ENCODE peak calls at places on chromosomes 11 and 22, in five cellular contexts. One of them, this sample, is unnamed.
A peak's percentile ranks its signal among the peaks of the same experiment; 100 is the strongest.

GRCh38 chr22:29938285-29938693 is 55.3 kb downstream of the MTMR3 start:
- DNase-seq in AG04449: no peak
- DNase-seq in GM20000: peak; percentile 60
- DNase-seq in body of pancreas: no peak
- DNase-seq in fibroblast of villous mesenchyme: no peak
- DNase-seq in this sample: no peak

GRCh38 chr11:110907629-110908028 is 195.4 kb upstream of the ARHGAP20 start:
- DNase-seq in AG04449: peak; percentile 60
- DNase-seq in GM20000: no peak
- DNase-seq in body of pancreas: no peak
- DNase-seq in fibroblast of villous mesenchyme: peak; percentile 98
- DNase-seq in this sample: peak; percentile 77

GRCh38 chr11:34235189-34235588 is 122.6 kb downstream of the ABTB2 start:
- DNase-seq in AG04449: no peak
- DNase-seq in GM20000: no peak
- DNase-seq in body of pancreas: no peak
- DNase-seq in fibroblast of villous mesenchyme: no peak
- DNase-seq in this sample: no peak

GRCh38 chr11:34869425-34869824 is 46.8 kb downstream of the APIP start:
- DNase-seq in AG04449: no peak
- DNase-seq in GM20000: no peak
- DNase-seq in body of pancreas: no peak
- DNase-seq in fibroblast of villous mesenchyme: no peak
- DNase-seq in this sample: no peak

GRCh38 chr11:102810943-102811528 is 13.1 kb upstream of the MMP1 start:
- DNase-seq in AG04449: no peak
- DNase-seq in GM20000: no peak
- DNase-seq in body of pancreas: no peak
- DNase-seq in fibroblast of villous mesenchyme: no peak
- DNase-seq in this sample: no peak

GRCh38 chr11:131674051-131674755 is 303.8 kb downstream of the NTM start:
- DNase-seq in AG04449: peak; percentile 64
- DNase-seq in GM20000: peak; percentile 72
- DNase-seq in body of pancreas: peak; percentile 70
- DNase-seq in fibroblast of villous mesenchyme: peak; percentile 56
- DNase-seq in this sample: peak; percentile 42

GRCh38 chr11:18171377-18172000 is 1.1 kb upstream of the MRGPRX4 start:
- DNase-seq in AG04449: no peak
- DNase-seq in GM20000: no peak
- DNase-seq in body of pancreas: no peak
- DNase-seq in fibroblast of villous mesenchyme: peak; percentile 19
- DNase-seq in this sample: no peak

GRCh38 chr11:79705648-79706047 is 264.8 kb upstream of the TENM4 start:
- DNase-seq in AG04449: no peak
- DNase-seq in GM20000: no peak
- DNase-seq in body of pancreas: no peak
- DNase-seq in fibroblast of villous mesenchyme: no peak
- DNase-seq in this sample: no peak

GRCh38 chr22:45321827-45322226 is 12.1 kb downstream of the FAM118A start:
- DNase-seq in AG04449: no peak
- DNase-seq in GM20000: no peak
- DNase-seq in body of pancreas: no peak
- DNase-seq in fibroblast of villous mesenchyme: no peak
- DNase-seq in this sample: no peak

GRCh38 chr11:118996926-118997626 is 862 bp upstream of the CENATAC start:
- DNase-seq in AG04449: no peak
- DNase-seq in GM20000: peak; percentile 76
- DNase-seq in body of pancreas: no peak
- DNase-seq in fibroblast of villous mesenchyme: no peak
- DNase-seq in this sample: no peak

GRCh38 chr11:27317751-27318150 is 45.3 kb downstream of the CCDC34 start:
- DNase-seq in AG04449: no peak
- DNase-seq in GM20000: no peak
- DNase-seq in body of pancreas: no peak
- DNase-seq in fibroblast of villous mesenchyme: peak; percentile 38
- DNase-seq in this sample: no peak

GRCh38 chr22:27804683-27805297 is 3.2 kb upstream of the MN1 start:
- DNase-seq in AG04449: no peak
- DNase-seq in GM20000: peak; percentile 78
- DNase-seq in body of pancreas: peak; percentile 73
- DNase-seq in fibroblast of villous mesenchyme: peak; percentile 69
- DNase-seq in this sample: no peak
- TF ChIP-seq CTCF in AG04449: peak; percentile 73
- TF ChIP-seq CTCF in GM20000: peak; percentile 47
- TF ChIP-seq CTCF in body of pancreas: peak; percentile 65
- TF ChIP-seq CTCF in fibroblast of villous mesenchyme: peak; percentile 74
- TF ChIP-seq CTCF in this sample: peak; percentile 72

GRCh38 chr11:61429346-61429690 is 457 bp downstream of the CPSF7 start:
- DNase-seq in AG04449: no peak
- DNase-seq in GM20000: peak; percentile 86
- DNase-seq in body of pancreas: peak; percentile 51
- DNase-seq in fibroblast of villous mesenchyme: peak; percentile 80
- DNase-seq in this sample: peak; percentile 22
- TF ChIP-seq CTCF in AG04449: peak; percentile 20
- TF ChIP-seq CTCF in GM20000: peak; percentile 9
- TF ChIP-seq CTCF in body of pancreas: no peak
- TF ChIP-seq CTCF in fibroblast of villous mesenchyme: no peak
- TF ChIP-seq CTCF in this sample: no peak

GRCh38 chr11:13260963-13261599 is 16.5 kb upstream of the BMAL1 start:
- DNase-seq in AG04449: no peak
- DNase-seq in GM20000: no peak
- DNase-seq in body of pancreas: peak; percentile 18
- DNase-seq in fibroblast of villous mesenchyme: peak; percentile 19
- DNase-seq in this sample: no peak
- TF ChIP-seq CTCF in AG04449: no peak
- TF ChIP-seq CTCF in GM20000: no peak
- TF ChIP-seq CTCF in body of pancreas: no peak
- TF ChIP-seq CTCF in fibroblast of villous mesenchyme: no peak
- TF ChIP-seq CTCF in this sample: no peak

GRCh38 chr22:37141971-37142647 is 7.6 kb downstream of the IL2RB start:
- DNase-seq in AG04449: no peak
- DNase-seq in GM20000: no peak
- DNase-seq in body of pancreas: no peak
- DNase-seq in fibroblast of villous mesenchyme: no peak
- DNase-seq in this sample: no peak
- TF ChIP-seq CTCF in AG04449: no peak
- TF ChIP-seq CTCF in GM20000: no peak
- TF ChIP-seq CTCF in body of pancreas: no peak
- TF ChIP-seq CTCF in fibroblast of villous mesenchyme: no peak
- TF ChIP-seq CTCF in this sample: no peak

GRCh38 chr11:309558-309855 is 1.9 kb downstream of the IFITM2 start:
- DNase-seq in AG04449: no peak
- DNase-seq in GM20000: no peak
- DNase-seq in body of pancreas: no peak
- DNase-seq in fibroblast of villous mesenchyme: no peak
- DNase-seq in this sample: no peak

GRCh38 chr11:304915-305833 is 2.4 kb upstream of the IFITM2 start:
- DNase-seq in AG04449: peak; percentile 44
- DNase-seq in GM20000: peak; percentile 85
- DNase-seq in body of pancreas: peak; percentile 75
- DNase-seq in fibroblast of villous mesenchyme: peak; percentile 88
- DNase-seq in this sample: peak; percentile 67

GRCh38 chr11:304061-304506 is 3.5 kb upstream of the IFITM2 start:
- DNase-seq in AG04449: no peak
- DNase-seq in GM20000: no peak
- DNase-seq in body of pancreas: no peak
- DNase-seq in fibroblast of villous mesenchyme: no peak
- DNase-seq in this sample: no peak

GRCh38 chr11:305834-306211 is 1.8 kb upstream of the IFITM2 start:
- DNase-seq in AG04449: no peak
- DNase-seq in GM20000: no peak
- DNase-seq in body of pancreas: no peak
- DNase-seq in fibroblast of villous mesenchyme: no peak
- DNase-seq in this sample: no peak

DNA sequence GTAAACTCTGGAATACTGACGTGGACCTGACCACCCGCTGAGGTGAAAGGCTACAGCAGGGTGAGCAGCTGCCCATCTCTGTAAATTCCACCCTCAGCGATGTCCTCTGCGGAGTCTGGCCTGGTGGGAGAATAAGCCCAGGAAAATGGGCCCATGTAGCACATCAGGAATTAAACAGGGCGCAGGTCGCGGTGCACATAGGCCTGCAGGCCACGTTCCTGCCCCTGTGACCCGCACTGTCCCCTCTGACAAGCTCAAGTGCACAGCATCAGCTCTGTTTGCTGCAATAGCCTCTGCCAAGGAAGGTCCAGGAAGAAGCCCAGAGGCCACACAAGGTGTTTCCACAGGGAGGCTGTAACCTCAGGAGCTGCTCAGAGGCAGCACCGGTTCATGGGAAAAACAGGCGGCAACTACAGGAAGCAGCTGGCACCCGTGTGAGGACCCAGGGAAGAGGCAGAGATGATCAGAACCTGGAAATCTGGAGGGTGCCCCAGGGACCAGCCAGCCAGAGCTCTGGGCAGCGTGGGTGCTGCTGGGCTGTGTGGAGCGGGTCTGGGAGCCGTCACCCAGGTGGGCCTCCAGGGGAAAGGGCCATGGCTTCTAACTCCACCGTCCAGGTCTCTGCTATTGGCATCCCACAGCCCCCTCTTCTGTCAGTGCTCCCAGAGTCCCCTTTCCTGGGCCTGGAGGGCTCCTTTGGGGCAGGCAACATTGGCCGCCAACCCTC is 808 bp upstream of the IFITM2 start:
- DNase-seq in AG04449: no peak
- DNase-seq in GM20000: no peak
- DNase-seq in body of pancreas: no peak
- DNase-seq in fibroblast of villous mesenchyme: no peak
- DNase-seq in this sample: no peak
- TF ChIP-seq CTCF in AG04449: no peak
- TF ChIP-seq CTCF in GM20000: no peak
- TF ChIP-seq CTCF in body of pancreas: no peak
- TF ChIP-seq CTCF in fibroblast of villous mesenchyme: no peak
- TF ChIP-seq CTCF in this sample: no peak

GRCh38 chr11:43643898-43644625 is 36.5 kb upstream of the HSD17B12 start:
- DNase-seq in AG04449: peak; percentile 17
- DNase-seq in GM20000: peak; percentile 87
- DNase-seq in body of pancreas: peak; percentile 87
- DNase-seq in fibroblast of villous mesenchyme: peak; percentile 84
- DNase-seq in this sample: peak; percentile 44
- TF ChIP-seq CTCF in AG04449: no peak
- TF ChIP-seq CTCF in GM20000: no peak
- TF ChIP-seq CTCF in body of pancreas: no peak
- TF ChIP-seq CTCF in fibroblast of villous mesenchyme: no peak
- TF ChIP-seq CTCF in this sample: no peak

DNA sequence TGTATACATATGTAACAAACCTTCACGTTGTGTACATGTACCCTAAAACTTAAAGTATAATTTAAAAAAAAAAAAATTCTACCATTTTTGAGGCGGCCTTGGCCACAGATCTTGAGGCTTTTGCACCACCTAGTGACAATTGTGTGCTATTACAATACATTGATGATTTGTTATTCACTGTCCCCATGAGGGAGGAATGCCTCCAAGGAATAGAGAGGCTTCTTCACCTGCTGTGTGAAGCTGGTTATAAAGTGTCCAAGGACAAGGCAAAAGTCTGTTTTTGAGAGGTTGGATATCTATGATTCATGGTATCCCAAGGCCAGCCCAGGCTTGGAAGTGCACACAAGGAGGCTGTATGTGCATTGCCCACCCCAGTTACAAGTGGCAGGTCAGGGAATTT is 30.7 kb downstream of the SLC22A25 start:
- DNase-seq in AG04449: no peak
- DNase-seq in GM20000: peak; percentile 24
- DNase-seq in body of pancreas: peak; percentile 22
- DNase-seq in fibroblast of villous mesenchyme: peak; percentile 19
- DNase-seq in this sample: no peak
- TF ChIP-seq CTCF in AG04449: peak; percentile 33
- TF ChIP-seq CTCF in GM20000: peak; percentile 24
- TF ChIP-seq CTCF in body of pancreas: peak; percentile 52
- TF ChIP-seq CTCF in fibroblast of villous mesenchyme: peak; percentile 59
- TF ChIP-seq CTCF in this sample: peak; percentile 39

GRCh38 chr22:48568736-48569330 is 1258.8 kb downstream of the BRD1 start:
- DNase-seq in AG04449: no peak
- DNase-seq in GM20000: no peak
- DNase-seq in body of pancreas: no peak
- DNase-seq in fibroblast of villous mesenchyme: no peak
- DNase-seq in this sample: no peak

GRCh38 chr22:48566741-48567140 is 1260.9 kb downstream of the BRD1 start:
- DNase-seq in AG04449: no peak
- DNase-seq in GM20000: no peak
- DNase-seq in body of pancreas: no peak
- DNase-seq in fibroblast of villous mesenchyme: no peak
- DNase-seq in this sample: no peak

GRCh38 chr22:48570912-48571311 is 1256.8 kb downstream of the BRD1 start:
- DNase-seq in AG04449: no peak
- DNase-seq in GM20000: no peak
- DNase-seq in body of pancreas: no peak
- DNase-seq in fibroblast of villous mesenchyme: no peak
- DNase-seq in this sample: no peak

GRCh38 chr22:48567213-48567975 is 1260.3 kb downstream of the BRD1 start:
- DNase-seq in AG04449: no peak
- DNase-seq in GM20000: no peak
- DNase-seq in body of pancreas: no peak
- DNase-seq in fibroblast of villous mesenchyme: no peak
- DNase-seq in this sample: no peak

DNA sequence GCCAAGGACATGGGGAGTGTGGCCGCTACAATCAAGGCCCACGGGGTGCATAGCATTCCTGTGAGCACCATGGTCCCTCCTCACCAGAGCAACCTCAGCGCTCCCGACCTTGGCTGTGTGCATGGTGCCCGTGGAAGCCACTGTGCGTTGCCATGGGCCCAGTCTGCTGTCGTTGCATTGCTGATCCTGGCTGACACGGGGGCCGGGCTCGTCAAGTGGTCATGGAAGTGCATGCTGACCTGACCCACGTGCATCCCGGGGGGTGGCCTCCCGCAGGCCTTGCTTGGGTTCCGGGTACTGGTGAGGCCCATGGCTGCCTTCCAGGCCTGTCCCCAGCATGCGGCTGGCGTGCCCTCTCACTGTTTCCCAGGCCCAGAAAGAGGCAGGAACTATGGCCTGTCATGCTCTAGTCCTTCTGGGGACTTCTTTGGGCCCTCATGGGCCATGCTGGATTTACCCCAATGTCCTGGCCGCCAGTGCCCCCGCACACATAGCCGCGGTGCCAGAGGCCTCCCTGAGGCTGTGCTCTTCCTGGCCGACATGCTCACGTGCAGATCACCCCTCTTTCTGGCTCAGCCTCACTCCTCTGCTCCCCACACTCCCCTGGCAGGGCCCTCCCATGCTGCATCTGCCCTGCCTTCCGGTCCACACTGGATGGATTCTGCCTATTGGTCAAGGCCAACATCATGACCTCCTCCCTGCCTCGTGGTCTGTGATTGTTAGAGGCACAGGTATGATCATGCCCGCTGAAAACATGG is 1258.0 kb downstream of the BRD1 start:
- DNase-seq in AG04449: no peak
- DNase-seq in GM20000: no peak
- DNase-seq in body of pancreas: no peak
- DNase-seq in fibroblast of villous mesenchyme: no peak
- DNase-seq in this sample: no peak
- TF ChIP-seq CTCF in AG04449: no peak
- TF ChIP-seq CTCF in GM20000: no peak
- TF ChIP-seq CTCF in body of pancreas: no peak
- TF ChIP-seq CTCF in fibroblast of villous mesenchyme: no peak
- TF ChIP-seq CTCF in this sample: no peak